ENCODE peak calls at places on chromosomes 5 and 9, in seven cellular contexts. X, Y, A, W, L, D and T are unnamed samples.

GRCh38 chr9:137280478-137281344 is 3.2 kb downstream of the TOR4A start:
- DNase-seq in L (peak; percentile 44), D (no peak), Y (no peak), W (no peak), A (no peak), X (no peak), T (no peak)

GRCh38 chr5:133612021-133612860 is at the start of gene FSTL4:
- DNase-seq in A (peak; percentile 34), W (no peak), Y (peak; percentile 72), L (no peak), D (no peak), X (no peak), T (no peak)

GRCh38 chr5:178114325-178115135 is 1.2 kb downstream of the N4BP3 start:
- DNase-seq in A (no peak), D (no peak), Y (no peak), L (no peak), X (no peak), W (no peak), T (no peak)

GRCh38 chr9:134366223-134367031 is 40.2 kb downstream of the RXRA start:
- DNase-seq in A (peak; percentile 90), D (no peak), X (peak; percentile 76), Y (no peak), L (peak; percentile 96), W (peak; percentile 92), T (peak; percentile 93)

GRCh38 chr5:41625571-41625970 is 115.2 kb upstream of the PLCXD3 start:
- DNase-seq in D (no peak), Y (no peak), X (no peak), W (no peak), A (no peak), L (no peak), T (no peak)

GRCh38 chr5:53008751-53009150 is 19.6 kb downstream of the ITGA2 start:
- DNase-seq in A (no peak), Y (no peak), W (no peak), D (peak; percentile 37), L (no peak), X (peak; percentile 63), T (no peak)

GRCh38 chr5:38208782-38209378 is 49.5 kb upstream of the EGFLAM start:
- DNase-seq in W (no peak), X (peak; percentile 40), Y (peak; percentile 39), D (peak; percentile 47), L (peak; percentile 32), A (no peak), T (no peak)

GRCh38 chr9:107896544-107896943 is 407.0 kb upstream of the KLF4 start:
- DNase-seq in D (no peak), W (no peak), L (no peak), X (no peak), A (no peak), Y (no peak), T (no peak)

GRCh38 chr9:13787234-13787833 is 507.8 kb upstream of the MPDZ start:
- DNase-seq in X (peak; percentile 60), L (peak; percentile 43), A (no peak), W (no peak), Y (no peak), D (no peak), T (no peak)

GRCh38 chr5:95110112-95110511 is 174.8 kb downstream of the MCTP1 start:
- DNase-seq in Y (no peak), W (no peak), L (no peak), D (no peak), X (no peak), A (no peak), T (no peak)

GRCh38 chr9:123562844-123563346 is 206.9 kb downstream of the CRB2 start:
- DNase-seq in Y (no peak), L (no peak), W (no peak), X (peak; percentile 98), A (no peak), D (no peak), T (no peak)

GRCh38 chr5:149217802-149218153 is 53.9 kb upstream of the AFAP1L1 start:
- DNase-seq in X (peak; percentile 55), W (peak; percentile 41), Y (no peak), A (no peak), L (peak; percentile 81), D (no peak), T (no peak)

GRCh38 chr5:134550271-134551214 is 25.1 kb downstream of the JADE2 start:
- DNase-seq in A (no peak), D (no peak), Y (no peak), W (peak; percentile 12), L (no peak), X (peak; percentile 82), T (no peak)

GRCh38 chr5:157431544-157432200 is 28.3 kb upstream of the NIPAL4 start:
- DNase-seq in X (peak; percentile 58), D (peak; percentile 38), W (no peak), L (no peak), A (no peak), Y (peak; percentile 53), T (no peak)

GRCh38 chr5:67042586-67043133 is 153.9 kb downstream of the CD180 start:
- DNase-seq in D (no peak), L (no peak), Y (no peak), W (no peak), A (no peak), X (no peak), T (no peak)

GRCh38 chr9:99578666-99579065 is 243.0 kb upstream of the NR4A3 start:
- DNase-seq in D (no peak), W (no peak), L (no peak), Y (no peak), A (no peak), X (no peak), T (no peak)

DNA sequence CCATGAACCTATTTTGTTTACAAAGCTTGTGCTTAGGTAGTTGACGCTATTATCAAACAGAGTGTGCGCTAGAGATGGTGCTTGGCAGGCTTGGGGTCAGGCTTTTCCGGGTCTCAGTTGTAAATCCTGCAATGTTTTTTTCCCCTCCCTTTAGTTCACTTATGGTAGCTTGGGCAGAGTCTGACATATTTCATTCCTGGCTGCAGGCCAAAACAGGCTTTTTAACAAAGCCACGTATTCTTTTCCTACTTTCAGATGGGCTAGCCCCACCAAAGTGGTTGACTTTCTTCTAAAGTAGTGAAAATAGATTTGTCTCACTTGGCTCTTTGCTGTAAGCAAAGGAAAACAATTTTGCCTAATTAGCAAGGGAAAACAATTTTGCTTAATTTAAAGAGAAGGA is 58.0 kb upstream of the FBN2 start:
- DNase-seq in L (no peak), D (no peak), A (no peak), X (peak; percentile 26), W (no peak), Y (no peak), T (no peak)
- H3K27ac ChIP-seq in L (no peak overlapping the region), D (no peak overlapping the region), A (no peak overlapping the region), X (no peak overlapping the region), W (no peak overlapping the region), Y (no peak overlapping the region), T (no peak overlapping the region)

GRCh38 chr9:95111716-95112115 is 205.8 kb downstream of the FANCC start:
- DNase-seq in A (no peak), Y (no peak), L (no peak), W (no peak), X (no peak), D (no peak), T (peak; percentile 12)

GRCh38 chr9:95116820-95117204 is 200.7 kb downstream of the FANCC start:
- DNase-seq in W (no peak), A (no peak), Y (no peak), L (no peak), X (no peak), D (no peak), T (peak; percentile 68)

GRCh38 chr9:95112436-95113280 is 204.9 kb downstream of the FANCC start:
- DNase-seq in A (no peak), Y (no peak), D (no peak), X (no peak), W (no peak), L (no peak), T (no peak)

GRCh38 chr9:95115104-95115503 is 202.4 kb downstream of the FANCC start:
- DNase-seq in D (no peak), Y (no peak), X (no peak), A (no peak), L (no peak), W (no peak), T (no peak)

DNA sequence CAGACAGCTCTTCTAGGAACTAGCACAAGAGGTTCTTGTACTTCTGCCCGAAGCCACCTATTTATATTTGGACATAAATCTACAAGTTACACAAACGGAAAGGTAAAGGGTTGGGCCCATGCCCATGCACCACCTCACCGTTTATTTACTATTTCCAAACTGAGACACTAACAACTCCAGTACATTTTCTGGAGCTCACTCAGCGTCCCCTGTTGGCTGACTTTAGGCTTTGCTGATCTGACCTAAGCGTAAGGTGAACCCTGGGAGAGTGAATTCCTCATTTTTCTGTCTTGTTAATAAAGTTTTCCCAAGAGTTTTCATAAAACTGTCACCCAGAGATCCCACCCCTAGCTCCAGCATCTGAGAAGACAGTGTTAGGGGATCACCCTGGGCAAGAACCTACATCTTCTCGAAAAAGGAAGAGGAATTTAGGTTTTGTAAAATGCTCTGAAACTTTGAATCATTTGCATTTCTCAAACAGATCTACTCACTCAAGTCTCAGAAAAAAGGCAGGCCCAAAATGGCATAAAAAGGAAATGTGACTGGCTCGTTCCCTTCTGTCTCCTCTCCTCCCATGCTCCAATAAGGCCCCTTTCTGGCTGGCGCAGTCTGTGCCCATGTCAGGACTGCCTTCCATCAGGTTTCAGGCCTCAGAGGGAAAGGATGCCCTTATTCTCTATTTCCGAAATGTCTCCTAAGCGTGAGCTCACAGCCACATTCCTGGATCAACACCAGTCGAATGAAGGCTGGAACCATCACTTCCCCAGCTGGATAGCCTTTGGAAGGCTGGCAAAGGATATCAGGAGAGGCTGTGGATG is 201.3 kb downstream of the FANCC start:
- DNase-seq in Y (no peak), L (no peak), X (no peak), A (no peak), W (no peak), D (no peak), T (no peak)
- H3K27ac ChIP-seq in Y (no peak overlapping the region), L (no peak overlapping the region), X (no peak overlapping the region), A (no peak overlapping the region), W (peak overlapping the region; percentile 2), D (no peak overlapping the region), T (peak overlapping the region; percentile 31)

GRCh38 chr9:20754556-20754955 is 70.5 kb downstream of the FOCAD start:
- DNase-seq in D (no peak), Y (no peak), X (peak; percentile 70), A (no peak), W (no peak), L (no peak), T (no peak)

GRCh38 chr9:20753761-20754160 is 69.7 kb downstream of the FOCAD start:
- DNase-seq in A (no peak), Y (no peak), D (no peak), W (no peak), X (peak; percentile 70), L (no peak), T (no peak)
- H3K27ac ChIP-seq in A (no peak overlapping the region), Y (no peak overlapping the region), D (no peak overlapping the region), W (no peak overlapping the region), X (no peak overlapping the region), L (no peak overlapping the region), T (no peak overlapping the region)

GRCh38 chr9:130732131-130732530 is 38.6 kb downstream of the EXOSC2 start:
- DNase-seq in A (no peak), L (no peak), X (peak; percentile 16), W (no peak), Y (no peak), D (no peak), T (no peak)

GRCh38 chr9:130731355-130731754 is 37.8 kb downstream of the EXOSC2 start:
- DNase-seq in X (no peak), W (no peak), D (no peak), Y (no peak), L (no peak), A (no peak), T (no peak)

GRCh38 chr9:130735566-130735965 is 42.0 kb downstream of the EXOSC2 start:
- DNase-seq in A (no peak), D (no peak), Y (no peak), L (no peak), X (no peak), W (no peak), T (no peak)

GRCh38 chr9:130729145-130729544 is 35.6 kb downstream of the EXOSC2 start:
- DNase-seq in L (no peak), X (no peak), A (no peak), Y (no peak), W (no peak), D (no peak), T (no peak)

GRCh38 chr9:130732793-130733221 is 39.2 kb downstream of the EXOSC2 start:
- DNase-seq in D (no peak), X (no peak), A (peak; percentile 46), W (no peak), L (no peak), Y (no peak), T (no peak)
- H3K27ac ChIP-seq in D (no peak overlapping the region), X (no peak overlapping the region), A (no peak overlapping the region), W (peak overlapping the region; percentile 45), L (peak overlapping the region; percentile 4), Y (no peak overlapping the region), T (no peak overlapping the region)